ENCODE peak calls at places on chromosome 2, in five cellular contexts. One of them, this sample, is unnamed.

GRCh38 chr2:147511491-147511948 is 333.3 kb upstream of the ACVR2A start:
- DNase-seq in IMR-90: no peak
- DNase-seq in tibial nerve: peak; percentile 19
- DNase-seq in body of pancreas: peak; percentile 41
- DNase-seq in breast epithelium: peak; percentile 39
- DNase-seq in this sample: no peak

GRCh38 chr2:38722271-38723115 is 28.7 kb downstream of the SRSF7 start:
- DNase-seq in breast epithelium: no peak
- DNase-seq in IMR-90: no peak
- DNase-seq in tibial nerve: no peak
- DNase-seq in body of pancreas: no peak
- DNase-seq in this sample: no peak

GRCh38 chr2:40281021-40281940 is 170.6 kb downstream of the SLC8A1 start:
- DNase-seq in breast epithelium: peak; percentile 67
- DNase-seq in tibial nerve: no peak
- DNase-seq in IMR-90: peak; percentile 89
- DNase-seq in body of pancreas: no peak
- DNase-seq in this sample: no peak

GRCh38 chr2:173749315-173749714 is 215.9 kb downstream of the SP3 start:
- DNase-seq in breast epithelium: no peak
- DNase-seq in IMR-90: peak; percentile 54
- DNase-seq in body of pancreas: no peak
- DNase-seq in tibial nerve: no peak
- DNase-seq in this sample: no peak

GRCh38 chr2:138707424-138708074 is 72.6 kb downstream of the NXPH2 start:
- DNase-seq in breast epithelium: no peak
- DNase-seq in tibial nerve: no peak
- DNase-seq in body of pancreas: no peak
- DNase-seq in IMR-90: peak; percentile 90
- DNase-seq in this sample: no peak

GRCh38 chr2:84631047-84631446 is 114.7 kb downstream of the DNAH6 start:
- DNase-seq in tibial nerve: no peak
- DNase-seq in IMR-90: peak; percentile 53
- DNase-seq in body of pancreas: no peak
- DNase-seq in breast epithelium: no peak
- DNase-seq in this sample: no peak

GRCh38 chr2:226411727-226412360 is 387.8 kb downstream of the IRS1 start:
- DNase-seq in tibial nerve: no peak
- DNase-seq in body of pancreas: no peak
- DNase-seq in breast epithelium: no peak
- DNase-seq in IMR-90: peak; percentile 70
- DNase-seq in this sample: no peak

GRCh38 chr2:44155577-44156446 is 12.9 kb upstream of the PPM1B start:
- DNase-seq in tibial nerve: no peak
- DNase-seq in IMR-90: peak; percentile 74
- DNase-seq in breast epithelium: no peak
- DNase-seq in body of pancreas: no peak
- DNase-seq in this sample: no peak

GRCh38 chr2:24411488-24412146 is 51.3 kb upstream of the ITSN2 start:
- DNase-seq in breast epithelium: no peak
- DNase-seq in body of pancreas: no peak
- DNase-seq in tibial nerve: no peak
- DNase-seq in IMR-90: no peak
- DNase-seq in this sample: no peak

GRCh38 chr2:232335859-232336215 is 42.7 kb upstream of the ALPP start:
- DNase-seq in body of pancreas: no peak
- DNase-seq in IMR-90: no peak
- DNase-seq in breast epithelium: no peak
- DNase-seq in tibial nerve: no peak
- DNase-seq in this sample: no peak

GRCh38 chr2:7989823-7990222 is 692.0 kb upstream of the ID2 start:
- DNase-seq in body of pancreas: no peak
- DNase-seq in IMR-90: no peak
- DNase-seq in tibial nerve: no peak
- DNase-seq in breast epithelium: no peak
- DNase-seq in this sample: no peak

GRCh38 chr2:121868652-121869051 is 113.2 kb downstream of the TSN start:
- DNase-seq in tibial nerve: no peak
- DNase-seq in IMR-90: no peak
- DNase-seq in breast epithelium: no peak
- DNase-seq in body of pancreas: no peak
- DNase-seq in this sample: no peak

GRCh38 chr2:147525724-147526489 is 318.9 kb upstream of the ACVR2A start:
- DNase-seq in body of pancreas: peak; percentile 70
- DNase-seq in breast epithelium: no peak
- DNase-seq in tibial nerve: no peak
- DNase-seq in IMR-90: no peak
- DNase-seq in this sample: no peak

GRCh38 chr2:237254911-237255578 is 158.9 kb downstream of the COL6A3 start:
- DNase-seq in tibial nerve: no peak
- DNase-seq in body of pancreas: no peak
- DNase-seq in IMR-90: peak; percentile 92
- DNase-seq in breast epithelium: no peak
- DNase-seq in this sample: no peak

GRCh38 chr2:145020694-145021093 is 500.8 kb upstream of the ZEB2 start:
- DNase-seq in body of pancreas: no peak
- DNase-seq in tibial nerve: no peak
- DNase-seq in IMR-90: peak; percentile 70
- DNase-seq in breast epithelium: no peak
- DNase-seq in this sample: no peak

GRCh38 chr2:38836801-38837200 is 38.9 kb downstream of the DHX57 start:
- DNase-seq in IMR-90: peak; percentile 10
- DNase-seq in tibial nerve: no peak
- DNase-seq in breast epithelium: no peak
- DNase-seq in body of pancreas: no peak
- DNase-seq in this sample: no peak

GRCh38 chr2:74095629-74096028 is 52.1 kb downstream of the BOLA3 start:
- DNase-seq in tibial nerve: no peak
- DNase-seq in body of pancreas: no peak
- DNase-seq in IMR-90: no peak
- DNase-seq in breast epithelium: no peak
- DNase-seq in this sample: no peak

GRCh38 chr2:219681301-219682290 is 54.2 kb downstream of the SLC4A3 start:
- DNase-seq in breast epithelium: no peak
- DNase-seq in tibial nerve: no peak
- DNase-seq in body of pancreas: no peak
- DNase-seq in IMR-90: peak; percentile 44
- DNase-seq in this sample: no peak

GRCh38 chr2:39875182-39875913 is 96.3 kb upstream of the THUMPD2 start:
- DNase-seq in breast epithelium: no peak
- DNase-seq in IMR-90: peak; percentile 97
- DNase-seq in body of pancreas: peak; percentile 5
- DNase-seq in tibial nerve: no peak
- DNase-seq in this sample: no peak

GRCh38 chr2:190514676-190515075 is 19.8 kb downstream of the NEMP2 start:
- DNase-seq in body of pancreas: no peak
- DNase-seq in IMR-90: peak; percentile 15
- DNase-seq in breast epithelium: no peak
- DNase-seq in tibial nerve: no peak
- DNase-seq in this sample: no peak

GRCh38 chr2:234687718-234688475 is 191.0 kb upstream of the ARL4C start:
- DNase-seq in tibial nerve: no peak
- DNase-seq in body of pancreas: no peak
- DNase-seq in breast epithelium: no peak
- DNase-seq in IMR-90: no peak
- DNase-seq in this sample: no peak

GRCh38 chr2:143988082-143988481 is 531.8 kb downstream of the ZEB2 start:
- DNase-seq in IMR-90: no peak
- DNase-seq in breast epithelium: no peak
- DNase-seq in tibial nerve: no peak
- DNase-seq in body of pancreas: no peak
- DNase-seq in this sample: no peak

GRCh38 chr2:119434664-119435063 is 3.0 kb downstream of the TMEM37 start:
- DNase-seq in tibial nerve: no peak
- DNase-seq in body of pancreas: no peak
- DNase-seq in IMR-90: no peak
- DNase-seq in breast epithelium: no peak
- DNase-seq in this sample: no peak

GRCh38 chr2:234919711-234920110 is 32.1 kb upstream of the SH3BP4 start:
- DNase-seq in IMR-90: peak; percentile 27
- DNase-seq in breast epithelium: no peak
- DNase-seq in tibial nerve: no peak
- DNase-seq in body of pancreas: no peak
- DNase-seq in this sample: no peak

GRCh38 chr2:17517481-17518211 is 594 bp downstream of the RAD51AP2 start:
- DNase-seq in tibial nerve: no peak
- DNase-seq in IMR-90: no peak
- DNase-seq in breast epithelium: no peak
- DNase-seq in body of pancreas: no peak
- DNase-seq in this sample: no peak

GRCh38 chr2:213416832-213417231 is 132.6 kb downstream of the SPAG16 start:
- DNase-seq in breast epithelium: no peak
- DNase-seq in IMR-90: no peak
- DNase-seq in tibial nerve: no peak
- DNase-seq in body of pancreas: no peak
- DNase-seq in this sample: no peak

GRCh38 chr2:98379311-98380202 is 33.3 kb downstream of the CNGA3 start:
- DNase-seq in IMR-90: no peak
- DNase-seq in tibial nerve: no peak
- DNase-seq in breast epithelium: no peak
- DNase-seq in body of pancreas: no peak
- DNase-seq in this sample: no peak

GRCh38 chr2:100509066-100509465 is 38.8 kb downstream of the NMS start:
- DNase-seq in tibial nerve: no peak
- DNase-seq in breast epithelium: no peak
- DNase-seq in IMR-90: no peak
- DNase-seq in body of pancreas: no peak
- DNase-seq in this sample: no peak

GRCh38 chr2:105790467-105791118 is 45.9 kb downstream of the NCK2 start:
- DNase-seq in IMR-90: no peak
- DNase-seq in breast epithelium: no peak
- DNase-seq in tibial nerve: no peak
- DNase-seq in body of pancreas: no peak
- DNase-seq in this sample: no peak

GRCh38 chr2:160221391-160222276 is 21.6 kb upstream of the ITGB6 start:
- DNase-seq in breast epithelium: peak; percentile 46
- DNase-seq in IMR-90: peak; percentile 64
- DNase-seq in body of pancreas: peak; percentile 43
- DNase-seq in tibial nerve: no peak
- DNase-seq in this sample: peak; percentile 62

GRCh38 chr2:160222546-160223281 is 22.6 kb upstream of the ITGB6 start:
- DNase-seq in body of pancreas: no peak
- DNase-seq in IMR-90: no peak
- DNase-seq in breast epithelium: peak; percentile 48
- DNase-seq in tibial nerve: no peak
- DNase-seq in this sample: no peak

GRCh38 chr2:160223560-160223959 is 23.5 kb upstream of the ITGB6 start:
- DNase-seq in tibial nerve: no peak
- DNase-seq in body of pancreas: no peak
- DNase-seq in breast epithelium: no peak
- DNase-seq in IMR-90: no peak
- DNase-seq in this sample: no peak

GRCh38 chr2:160220001-160220400 is 19.9 kb upstream of the ITGB6 start:
- DNase-seq in breast epithelium: no peak
- DNase-seq in tibial nerve: no peak
- DNase-seq in body of pancreas: no peak
- DNase-seq in IMR-90: no peak
- DNase-seq in this sample: no peak

DNA sequence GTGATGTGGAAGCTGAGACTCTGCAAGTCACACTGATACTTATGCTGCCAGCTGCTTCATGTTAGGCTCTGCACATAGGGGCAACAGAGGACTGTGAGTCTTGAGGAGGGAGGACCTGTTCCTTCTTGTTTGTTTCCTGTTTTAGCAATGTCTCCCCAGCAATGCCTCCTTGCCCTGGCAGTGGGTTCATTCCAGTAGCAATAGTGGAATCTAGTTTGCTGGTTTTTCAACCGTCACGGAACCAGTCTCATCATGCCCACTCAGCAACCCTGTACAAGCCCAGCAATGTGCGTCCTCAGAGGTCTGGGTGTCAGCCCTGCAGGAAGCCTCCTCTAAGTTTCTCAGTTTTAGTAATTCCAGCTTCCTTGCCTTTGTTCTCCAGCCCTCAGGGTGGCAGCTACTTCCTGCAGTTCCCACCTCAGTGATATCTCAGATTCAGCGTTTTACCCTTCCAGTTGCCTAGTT is 20.5 kb upstream of the ITGB6 start:
- DNase-seq in IMR-90: no peak
- DNase-seq in breast epithelium: peak; percentile 82
- DNase-seq in body of pancreas: no peak
- DNase-seq in tibial nerve: no peak
- DNase-seq in this sample: no peak
- H3K36me3 ChIP-seq in IMR-90: no peaks in the 10 kb centered on the region
- H3K36me3 ChIP-seq in breast epithelium: no peaks in the 10 kb centered on the region
- H3K36me3 ChIP-seq in body of pancreas: no peaks in the 10 kb centered on the region
- H3K36me3 ChIP-seq in tibial nerve: no peaks in the 10 kb centered on the region
- H3K36me3 ChIP-seq in this sample: no peaks in the 10 kb centered on the region

GRCh38 chr2:152406836-152407161 is 71.8 kb downstream of the FMNL2 start:
- DNase-seq in IMR-90: no peak
- DNase-seq in breast epithelium: no peak
- DNase-seq in body of pancreas: no peak
- DNase-seq in tibial nerve: no peak
- DNase-seq in this sample: no peak
- H3K4me1 ChIP-seq in IMR-90: peaks cover 8% of the 10 kb centered on the region
- H3K4me1 ChIP-seq in breast epithelium: no peaks in the 10 kb centered on the region
- H3K4me1 ChIP-seq in body of pancreas: peaks cover 82% of the 10 kb centered on the region
- H3K4me1 ChIP-seq in tibial nerve: peaks cover 73% of the 10 kb centered on the region
- H3K4me1 ChIP-seq in this sample: peaks cover 4% of the 10 kb centered on the region

GRCh38 chr2:182057002-182057401 is 71.3 kb downstream of the PPP1R1C start:
- DNase-seq in body of pancreas: no peak
- DNase-seq in IMR-90: no peak
- DNase-seq in breast epithelium: no peak
- DNase-seq in tibial nerve: no peak
- DNase-seq in this sample: no peak
- TF ChIP-seq POLR2A in body of pancreas: no peak
- TF ChIP-seq POLR2A in IMR-90: no peak
- TF ChIP-seq POLR2A in breast epithelium: no peak
- TF ChIP-seq POLR2A in tibial nerve: no peak
- TF ChIP-seq POLR2A in this sample: no peak

GRCh38 chr2:71423817-71424420 is 29.4 kb upstream of the DYSF start:
- DNase-seq in tibial nerve: no peak
- DNase-seq in body of pancreas: no peak
- DNase-seq in breast epithelium: no peak
- DNase-seq in IMR-90: no peak
- DNase-seq in this sample: no peak

GRCh38 chr2:71419976-71420375 is 33.4 kb upstream of the DYSF start:
- DNase-seq in breast epithelium: no peak
- DNase-seq in IMR-90: no peak
- DNase-seq in body of pancreas: no peak
- DNase-seq in tibial nerve: no peak
- DNase-seq in this sample: no peak

GRCh38 chr2:71417300-71418202 is 35.8 kb upstream of the DYSF start:
- DNase-seq in breast epithelium: no peak
- DNase-seq in tibial nerve: no peak
- DNase-seq in IMR-90: no peak
- DNase-seq in body of pancreas: no peak
- DNase-seq in this sample: no peak

GRCh38 chr2:71422786-71423185 is 30.6 kb upstream of the DYSF start:
- DNase-seq in IMR-90: no peak
- DNase-seq in breast epithelium: no peak
- DNase-seq in body of pancreas: no peak
- DNase-seq in tibial nerve: no peak
- DNase-seq in this sample: no peak

DNA sequence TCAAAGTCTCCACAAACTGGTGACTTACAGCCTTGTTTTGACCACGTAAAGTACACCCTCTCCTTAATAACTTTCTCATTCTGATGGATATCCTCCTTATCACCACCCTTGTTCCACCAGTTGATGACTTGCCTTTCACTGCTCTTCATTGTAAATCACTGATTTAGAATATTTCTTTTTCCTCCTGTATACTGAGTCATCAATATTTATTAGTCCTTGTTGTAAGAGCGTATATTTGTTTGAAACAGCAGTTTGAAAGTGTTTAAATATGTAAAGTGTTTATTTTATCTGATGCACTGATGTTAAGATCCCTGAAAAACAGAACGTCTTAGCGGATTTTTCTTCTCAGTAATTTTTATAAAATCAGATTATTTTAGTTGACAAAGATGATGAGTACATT is 34.2 kb upstream of the DYSF start:
- DNase-seq in breast epithelium: no peak
- DNase-seq in tibial nerve: no peak
- DNase-seq in IMR-90: no peak
- DNase-seq in body of pancreas: no peak
- DNase-seq in this sample: no peak
- H3K36me3 ChIP-seq in breast epithelium: no peaks in the 10 kb centered on the region
- H3K36me3 ChIP-seq in tibial nerve: no peaks in the 10 kb centered on the region
- H3K36me3 ChIP-seq in IMR-90: peaks cover 9% of the 10 kb centered on the region
- H3K36me3 ChIP-seq in body of pancreas: peaks cover 5% of the 10 kb centered on the region
- H3K36me3 ChIP-seq in this sample: no peaks in the 10 kb centered on the region